ENCODE peak calls at places on chromosomes 1 and 21, in seven cellular contexts. Y is lower lobe of right lung, E is colonic mucosa, T is body of pancreas, Q is epithelial cell of esophagus, J is left ventricle myocardium inferior, R is astrocyte. A is an unnamed sample.

GRCh38 chr1:62436039-62436465 is 797 bp upstream of the USP1 start:
- DNase-seq in Y (peak), E (no peak), T (peak), Q (peak), J (peak), R (no peak), A (no peak)

GRCh38 chr1:66492424-66492823 is 41.5 kb upstream of the SGIP1 start:
- DNase-seq in Y (no peak), E (no peak), T (no peak), Q (no peak), J (no peak), R (no peak), A (peak)

GRCh38 chr1:160046494-160047115 is 14.8 kb upstream of the PIGM start:
- DNase-seq in Y (no peak), E (peak), T (peak), Q (peak), J (peak), R (no peak), A (peak)

GRCh38 chr1:212814989-212815388 is 23.3 kb downstream of the TATDN3 start:
- DNase-seq in Y (no peak), E (peak), T (no peak), Q (peak), J (no peak), R (no peak), A (no peak)

GRCh38 chr1:201584510-201584991 is 45.6 kb downstream of the NAV1 start:
- DNase-seq in Y (peak), E (peak), T (no peak), Q (no peak), J (peak), R (peak), A (peak)

GRCh38 chr1:183792300-183792699 is 12.6 kb upstream of the RGL1 start:
- DNase-seq in Y (no peak), E (no peak), T (no peak), Q (no peak), J (no peak), R (no peak), A (no peak)

GRCh38 chr21:31872452-31873274 is at the start of gene HUNK:
- DNase-seq in Y (peak), E (peak), T (peak), Q (peak), J (no peak), R (peak), A (no peak)

GRCh38 chr1:65541161-65541560 is 120.7 kb downstream of the LEPR start:
- DNase-seq in Y (no peak), E (no peak), T (no peak), Q (peak), J (no peak), R (no peak), A (no peak)

GRCh38 chr1:54968581-54968980 is 11.8 kb upstream of the TMEM61 start:
- DNase-seq in Y (no peak), E (no peak), T (no peak), Q (no peak), J (no peak), R (no peak), A (no peak)

GRCh38 chr1:91741301-91741700 is 144.7 kb downstream of the TGFBR3 start:
- DNase-seq in Y (no peak), E (no peak), T (no peak), Q (peak), J (no peak), R (peak), A (peak)

GRCh38 chr1:232886304-232886703 is 64.1 kb upstream of the NTPCR start:
- DNase-seq in Y (no peak), E (no peak), T (no peak), Q (peak), J (no peak), R (peak), A (no peak)

GRCh38 chr1:2466834-2467554 is 9.1 kb upstream of the PLCH2 start:
- DNase-seq in Y (no peak), E (peak), T (peak), Q (peak), J (no peak), R (no peak), A (no peak)

GRCh38 chr1:67137307-67137753 is 2.6 kb upstream of the C1orf141 start:
- DNase-seq in Y (no peak), E (peak), T (no peak), Q (no peak), J (no peak), R (no peak), A (no peak)

GRCh38 chr1:3005771-3006170 is 15.5 kb upstream of the ACTRT2 start:
- DNase-seq in Y (no peak), E (no peak), T (no peak), Q (no peak), J (no peak), R (no peak), A (no peak)

GRCh38 chr1:226657788-226658537 is 81.1 kb downstream of the ITPKB start:
- DNase-seq in Y (no peak), E (no peak), T (peak), Q (peak), J (no peak), R (no peak), A (no peak)

GRCh38 chr1:169137357-169137756 is 30.9 kb downstream of the ATP1B1 start:
- DNase-seq in Y (no peak), E (no peak), T (no peak), Q (no peak), J (no peak), R (no peak), A (no peak)

GRCh38 chr1:85992756-85993155 is 163.8 kb downstream of the COL24A1 start:
- DNase-seq in Y (no peak), E (no peak), T (no peak), Q (no peak), J (no peak), R (peak), A (peak)

GRCh38 chr1:40306296-40306695 is 10.8 kb downstream of the COL9A2 start:
- DNase-seq in Y (no peak), E (no peak), T (no peak), Q (no peak), J (no peak), R (no peak), A (no peak)

GRCh38 chr1:88683516-88683847 is 591 bp upstream of the PKN2 start:
- DNase-seq in Y (peak), E (peak), T (peak), Q (peak), J (peak), R (no peak), A (peak)

GRCh38 chr1:170192535-170192934 is 46.8 kb downstream of the NTMT2 start:
- DNase-seq in Y (no peak), E (no peak), T (no peak), Q (no peak), J (no peak), R (peak), A (no peak)

GRCh38 chr1:245860681-245861552 is 646.2 kb downstream of the SMYD3 start:
- DNase-seq in Y (no peak), E (no peak), T (no peak), Q (peak), J (no peak), R (peak), A (no peak)

GRCh38 chr1:22886211-22886610 is 86.5 kb downstream of the LACTBL1 start:
- DNase-seq in Y (no peak), E (no peak), T (no peak), Q (no peak), J (no peak), R (peak), A (peak)

GRCh38 chr1:17363351-17363750 is 8.6 kb upstream of the PADI6 start:
- DNase-seq in Y (no peak), E (no peak), T (no peak), Q (no peak), J (no peak), R (no peak), A (no peak)

GRCh38 chr1:56817716-56818463 is 1.3 kb downstream of the FYB2 start:
- DNase-seq in Y (no peak), E (no peak), T (no peak), Q (no peak), J (no peak), R (no peak), A (peak)

GRCh38 chr1:53621144-53621543 is 117.8 kb downstream of the GLIS1 start:
- DNase-seq in Y (no peak), E (no peak), T (no peak), Q (no peak), J (no peak), R (no peak), A (no peak)

GRCh38 chr1:119544165-119544762 is 37.3 kb downstream of the HSD3B1 start:
- DNase-seq in Y (no peak), E (no peak), T (peak), Q (peak), J (no peak), R (no peak), A (no peak)

GRCh38 chr1:199029855-199030254 is 391.0 kb downstream of the PTPRC start:
- DNase-seq in Y (no peak), E (no peak), T (no peak), Q (peak), J (no peak), R (peak), A (peak)

GRCh38 chr1:39266269-39266668 is 61.8 kb downstream of the MACF1 start:
- DNase-seq in Y (no peak), E (no peak), T (no peak), Q (peak), J (no peak), R (no peak), A (no peak)

GRCh38 chr1:39261712-39262221 is 57.3 kb downstream of the MACF1 start:
- DNase-seq in Y (no peak), E (no peak), T (no peak), Q (peak), J (no peak), R (no peak), A (no peak)

GRCh38 chr1:39258925-39259244 is 54.4 kb downstream of the MACF1 start:
- DNase-seq in Y (no peak), E (no peak), T (no peak), Q (no peak), J (no peak), R (no peak), A (no peak)

GRCh38 chr1:39266792-39267191 is 62.3 kb downstream of the MACF1 start:
- DNase-seq in Y (no peak), E (no peak), T (no peak), Q (no peak), J (no peak), R (no peak), A (no peak)

DNA sequence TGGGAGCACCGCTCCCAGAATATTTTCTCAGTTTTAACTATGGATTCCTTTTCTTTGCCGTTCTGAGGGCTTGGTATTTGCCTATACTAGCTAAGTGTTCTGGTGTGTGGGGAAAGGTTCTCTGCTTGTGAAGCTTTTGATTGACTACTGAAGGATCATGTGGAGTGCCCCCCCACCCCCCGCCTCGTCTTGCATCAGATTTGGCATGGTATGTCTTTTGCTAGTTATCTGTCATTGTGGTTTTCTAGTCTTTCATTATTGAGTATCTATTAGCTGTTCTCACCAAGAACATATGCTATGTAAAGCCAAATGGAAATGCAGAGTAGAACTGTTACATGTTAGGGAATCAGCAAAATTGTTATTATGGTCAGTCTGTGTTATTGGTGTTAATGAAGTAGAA is 58.3 kb downstream of the MACF1 start:
- DNase-seq in Y (no peak), E (no peak), T (no peak), Q (no peak), J (no peak), R (no peak), A (no peak)
- TF ChIP-seq CTCF in Y (no peak), E (no peak), T (no peak), Q (no peak), J (no peak), R (no peak), A (no peak)

DNA sequence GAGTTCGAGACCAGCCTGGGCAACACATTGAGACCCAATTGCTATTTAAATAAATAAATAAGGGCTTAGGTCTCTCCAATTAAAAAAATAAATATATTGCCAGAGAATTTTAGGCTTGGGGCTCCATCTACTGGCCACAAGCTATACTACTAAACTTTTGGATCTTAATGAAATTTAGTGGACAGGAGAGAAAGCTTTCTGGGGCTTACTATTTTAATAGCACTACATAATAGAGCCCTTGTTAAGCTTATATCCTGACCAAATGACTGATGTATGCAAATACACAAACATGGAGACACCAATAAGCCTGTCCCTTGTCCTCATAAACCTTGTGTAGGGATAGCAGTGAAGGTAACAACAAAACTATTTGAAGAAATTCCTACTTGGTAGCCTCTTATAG is 18.4 kb downstream of the CCT3 start:
- DNase-seq in Y (no peak), E (no peak), T (no peak), Q (peak), J (no peak), R (no peak), A (peak)
- TF ChIP-seq CTCF in Y (peak), E (peak), T (no peak), Q (peak), J (peak), R (peak), A (peak)

GRCh38 chr1:154865442-154866256 is 4.4 kb downstream of the KCNN3 start:
- DNase-seq in Y (no peak), E (no peak), T (peak), Q (no peak), J (no peak), R (no peak), A (no peak)

GRCh38 chr1:154867841-154868610 is 2.1 kb downstream of the KCNN3 start:
- DNase-seq in Y (no peak), E (no peak), T (no peak), Q (no peak), J (no peak), R (no peak), A (no peak)

GRCh38 chr1:154866257-154866994 is 3.7 kb downstream of the KCNN3 start:
- DNase-seq in Y (no peak), E (no peak), T (no peak), Q (no peak), J (no peak), R (peak), A (no peak)

GRCh38 chr1:154869351-154870116 is 547 bp downstream of the KCNN3 start:
- DNase-seq in Y (peak), E (peak), T (peak), Q (peak), J (peak), R (peak), A (no peak)

GRCh38 chr1:154866995-154867795 is 2.9 kb downstream of the KCNN3 start:
- DNase-seq in Y (no peak), E (no peak), T (peak), Q (peak), J (no peak), R (peak), A (peak)
- TF ChIP-seq CTCF in Y (no peak), E (no peak), T (no peak), Q (peak), J (no peak), R (no peak), A (no peak)

GRCh38 chr1:156747737-156748669 is 3.5 kb downstream of the HDGF start:
- DNase-seq in Y (no peak), E (peak), T (peak), Q (peak), J (no peak), R (no peak), A (no peak)
- TF ChIP-seq CTCF in Y (no peak), E (no peak), T (no peak), Q (no peak), J (no peak), R (no peak), A (no peak)

GRCh38 chr1:197736689-197737088 is 38.6 kb downstream of the DENND1B start:
- DNase-seq in Y (no peak), E (no peak), T (no peak), Q (peak), J (no peak), R (peak), A (peak)
- TF ChIP-seq CTCF in Y (no peak), E (no peak), T (no peak), Q (no peak), J (no peak), R (no peak), A (no peak)

DNA sequence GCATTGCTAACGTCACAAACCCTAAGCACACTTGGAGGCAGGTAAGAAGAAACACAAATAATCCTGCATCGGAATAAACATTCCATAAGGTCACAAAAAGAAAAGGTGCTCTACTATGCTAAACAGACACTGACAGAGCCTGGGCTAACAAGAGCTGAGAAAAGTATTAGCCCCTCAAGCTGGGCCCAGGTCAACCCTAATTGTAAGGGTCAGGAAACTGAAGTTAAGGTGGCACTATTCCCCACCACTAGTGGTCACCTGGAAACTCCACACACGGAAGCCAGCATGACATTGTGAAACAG is 1.3 kb downstream of the PTTG1IP start:
- DNase-seq in Y (no peak), E (no peak), T (no peak), Q (peak), J (no peak), R (no peak), A (no peak)
- TF ChIP-seq CTCF in Y (no peak), E (no peak), T (no peak), Q (no peak), J (no peak), R (no peak), A (no peak)

A was measured in HFFc6.